ENCODE peak calls at places on chromosomes 7 and 10, in five cellular contexts. L is coronary artery, Z is OCI-LY7, I is fibroblast of mammary gland, J is spleen. Q is an unnamed sample.

GRCh38 chr7:128914566-128915151 is 4.2 kb upstream of the KCP start:
- DNase-seq in L (peak), Z (no peak), I (no peak), J (peak), Q (no peak)

GRCh38 chr10:22437620-22438588 is 92.6 kb downstream of the SPAG6 start:
- DNase-seq in L (no peak), Z (no peak), I (no peak), J (no peak), Q (no peak)

GRCh38 chr7:82325416-82325815 is 118.2 kb downstream of the CACNA2D1 start:
- DNase-seq in L (no peak), Z (no peak), I (no peak), J (no peak), Q (no peak)

GRCh38 chr10:50544857-50545429 is 78.8 kb downstream of the SGMS1 start:
- DNase-seq in L (no peak), Z (no peak), I (no peak), J (no peak), Q (no peak)

GRCh38 chr7:115721293-115721920 is 309.2 kb downstream of the TFEC start:
- DNase-seq in L (no peak), Z (no peak), I (no peak), J (no peak), Q (no peak)

GRCh38 chr10:17029581-17030271 is 99.9 kb downstream of the CUBN start:
- DNase-seq in L (peak), Z (no peak), I (peak), J (peak), Q (peak)

GRCh38 chr10:71077143-71077581 is 135.2 kb upstream of the UNC5B start:
- DNase-seq in L (peak), Z (no peak), I (no peak), J (peak), Q (peak)

GRCh38 chr10:74936577-74937445 is 110.4 kb downstream of the KAT6B start:
- DNase-seq in L (no peak), Z (no peak), I (peak), J (no peak), Q (no peak)

GRCh38 chr10:120424198-120424464 is 32.9 kb upstream of the PLPP4 start:
- DNase-seq in L (no peak), Z (no peak), I (no peak), J (no peak), Q (no peak)

GRCh38 chr7:157944051-157944450 is 607.2 kb downstream of the DNAJB6 start:
- DNase-seq in L (no peak), Z (no peak), I (no peak), J (no peak), Q (no peak)

GRCh38 chr7:73329861-73330581 is 2.1 kb downstream of the FKBP6 start:
- DNase-seq in L (no peak), Z (no peak), I (peak), J (no peak), Q (no peak)

GRCh38 chr10:95480901-95481491 is 80.2 kb downstream of the SORBS1 start:
- DNase-seq in L (peak), Z (no peak), I (peak), J (no peak), Q (no peak)

GRCh38 chr7:123876557-123877256 is 31.7 kb downstream of the HYAL4 start:
- DNase-seq in L (no peak), Z (no peak), I (no peak), J (no peak), Q (no peak)

GRCh38 chr7:68875857-68876256 is 722.4 kb upstream of the AUTS2 start:
- DNase-seq in L (no peak), Z (no peak), I (no peak), J (no peak), Q (no peak)

GRCh38 chr7:112592565-112592964 is 111.8 kb downstream of the LSMEM1 start:
- DNase-seq in L (no peak), Z (no peak), I (no peak), J (no peak), Q (no peak)

GRCh38 chr10:104122273-104123107 is 519 bp downstream of the SFR1 start:
- DNase-seq in L (no peak), Z (peak), I (no peak), J (no peak), Q (no peak)

GRCh38 chr7:116225860-116226259 is 15.5 kb downstream of the TES start:
- DNase-seq in L (no peak), Z (no peak), I (no peak), J (no peak), Q (no peak)

GRCh38 chr7:100604976-100605911 is 3.1 kb downstream of the PCOLCE start:
- DNase-seq in L (no peak), Z (no peak), I (no peak), J (peak), Q (peak)

GRCh38 chr7:51314726-51315125 is 1.9 kb downstream of the COBL start:
- DNase-seq in L (no peak), Z (no peak), I (no peak), J (no peak), Q (no peak)

GRCh38 chr7:21330462-21331178 is 97.3 kb upstream of the SP4 start:
- DNase-seq in L (no peak), Z (no peak), I (no peak), J (no peak), Q (peak)

DNA sequence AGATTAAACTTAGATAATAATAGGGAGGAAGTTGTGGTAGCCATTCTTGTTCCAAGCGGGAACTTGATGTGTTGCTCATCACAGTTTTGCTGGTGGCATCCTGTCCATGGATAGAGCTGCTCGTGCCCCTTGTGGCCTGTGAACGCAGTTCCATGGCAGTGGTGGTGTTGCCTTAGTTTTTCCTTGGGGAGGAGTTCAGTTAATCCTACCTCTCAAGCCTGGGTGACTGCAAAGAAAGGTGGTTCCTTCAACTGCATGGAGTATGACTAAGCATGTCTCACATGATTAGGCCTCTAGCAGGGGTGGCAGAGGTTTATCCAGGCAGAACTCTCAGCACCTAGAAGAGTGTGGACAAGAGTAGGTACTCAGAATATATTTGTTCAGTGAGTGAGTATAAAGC is 99.7 kb downstream of the MAPK8 start:
- DNase-seq in L (no peak), Z (no peak), I (peak), J (no peak), Q (no peak)
- H3K4me3 ChIP-seq in L (no peak), Z (no peak), I (no peak), J (no peak), Q (no peak)

DNA sequence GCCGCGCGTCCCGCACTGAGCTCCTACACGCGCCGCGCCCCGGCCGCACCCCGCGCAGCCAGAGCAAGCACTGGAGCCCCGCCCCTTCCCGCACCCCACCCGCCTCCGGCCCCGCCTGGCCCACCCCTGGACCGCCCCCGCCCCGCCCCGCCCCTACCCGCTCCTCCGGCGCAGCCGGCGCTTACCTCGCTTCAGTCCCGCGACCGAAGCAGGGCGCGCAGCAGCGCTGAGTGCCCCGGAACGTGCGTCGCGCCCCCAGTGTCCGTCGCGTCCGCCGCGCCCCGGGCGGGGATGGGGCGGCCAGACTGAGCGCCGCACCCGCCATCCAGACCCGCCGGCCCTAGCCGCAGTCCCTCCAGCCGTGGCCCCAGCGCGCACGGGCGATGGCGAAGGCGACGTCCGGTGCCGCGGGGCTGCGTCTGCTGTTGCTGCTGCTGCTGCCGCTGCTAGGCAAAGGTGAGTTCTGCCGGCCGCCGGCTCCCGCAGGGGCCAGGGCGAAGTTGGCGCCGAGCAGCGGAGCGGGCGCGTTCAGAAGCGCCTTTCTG is at the start of gene RET:
- DNase-seq in L (no peak), Z (no peak), I (no peak), J (no peak), Q (no peak)
- H3K4me3 ChIP-seq in L (peak), Z (no peak), I (no peak), J (peak), Q (no peak)

GRCh38 chr10:105597297-105597696 is 956.2 kb downstream of the SORCS3 start:
- DNase-seq in L (no peak), Z (no peak), I (no peak), J (no peak), Q (no peak)
- H3K4me3 ChIP-seq in L (no peak), Z (no peak), I (no peak), J (no peak), Q (no peak)

GRCh38 chr7:35875292-35875691 is 74.4 kb downstream of the SEPTIN7 start:
- DNase-seq in L (no peak), Z (no peak), I (peak), J (no peak), Q (no peak)
- H3K4me3 ChIP-seq in L (no peak), Z (no peak), I (no peak), J (no peak), Q (no peak)

GRCh38 chr10:73576890-73577591 is 14.1 kb downstream of the USP54 start:
- DNase-seq in L (no peak), Z (no peak), I (no peak), J (no peak), Q (no peak)

GRCh38 chr10:73581912-73582311 is 9.2 kb downstream of the USP54 start:
- DNase-seq in L (no peak), Z (no peak), I (no peak), J (no peak), Q (no peak)

GRCh38 chr10:73577788-73578187 is 13.4 kb downstream of the USP54 start:
- DNase-seq in L (peak), Z (no peak), I (peak), J (no peak), Q (no peak)

DNA sequence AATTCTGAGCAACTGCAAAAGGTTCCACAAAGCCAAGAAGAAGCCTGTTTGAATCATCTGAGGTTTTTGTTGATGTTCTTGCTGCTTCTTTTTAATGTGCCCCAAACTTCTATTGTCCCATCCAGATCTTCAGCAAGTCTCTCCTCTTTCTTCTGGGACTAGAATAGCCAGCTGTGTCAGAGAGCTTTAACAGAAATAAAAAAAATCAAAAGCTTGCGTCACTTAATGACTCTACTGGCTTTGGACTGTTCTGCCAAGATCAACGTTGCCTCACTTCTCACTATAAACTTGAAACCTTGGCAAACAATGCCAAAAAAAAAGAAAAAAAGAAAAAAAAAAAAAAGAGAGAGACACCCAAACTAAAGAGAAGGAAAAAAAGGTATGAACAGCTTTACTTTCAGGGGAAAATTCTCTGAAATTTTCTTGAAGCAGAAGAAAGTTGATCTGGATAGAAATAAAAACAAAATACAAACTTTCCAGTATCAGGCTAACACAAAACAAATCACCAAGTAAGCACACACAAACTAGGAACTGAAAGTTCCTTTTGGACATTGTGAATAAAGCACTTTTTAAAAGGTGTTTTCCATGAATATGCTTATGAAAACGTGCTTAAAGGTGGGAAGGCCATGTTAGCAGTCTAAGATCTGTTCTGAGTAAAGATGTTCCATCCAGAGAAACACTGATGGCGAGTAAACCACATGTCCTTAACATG is 14.8 kb downstream of the USP54 start:
- DNase-seq in L (no peak), Z (no peak), I (peak), J (no peak), Q (no peak)
- H3K4me3 ChIP-seq in L (peak), Z (no peak), I (no peak), J (no peak), Q (no peak)

DNA sequence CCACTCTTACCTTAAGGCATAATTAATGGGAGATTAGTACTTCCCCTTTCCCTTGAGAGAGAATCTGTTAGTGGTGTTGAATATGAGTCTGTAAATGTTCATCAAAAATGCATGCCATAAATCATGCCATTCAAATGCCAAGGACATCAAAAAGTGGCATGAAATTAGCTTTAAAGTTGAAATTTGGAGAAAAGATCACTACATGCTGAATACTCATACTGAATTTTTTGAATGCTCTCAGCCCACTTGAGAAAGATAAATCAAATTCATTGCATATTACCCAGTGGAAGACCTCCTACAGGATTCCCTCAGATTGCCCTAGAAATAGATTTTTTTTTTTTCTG is 6.7 kb downstream of the NRCAM start:
- DNase-seq in L (no peak), Z (no peak), I (no peak), J (no peak), Q (no peak)
- H3K4me3 ChIP-seq in L (no peak), Z (no peak), I (no peak), J (no peak), Q (no peak)

DNA sequence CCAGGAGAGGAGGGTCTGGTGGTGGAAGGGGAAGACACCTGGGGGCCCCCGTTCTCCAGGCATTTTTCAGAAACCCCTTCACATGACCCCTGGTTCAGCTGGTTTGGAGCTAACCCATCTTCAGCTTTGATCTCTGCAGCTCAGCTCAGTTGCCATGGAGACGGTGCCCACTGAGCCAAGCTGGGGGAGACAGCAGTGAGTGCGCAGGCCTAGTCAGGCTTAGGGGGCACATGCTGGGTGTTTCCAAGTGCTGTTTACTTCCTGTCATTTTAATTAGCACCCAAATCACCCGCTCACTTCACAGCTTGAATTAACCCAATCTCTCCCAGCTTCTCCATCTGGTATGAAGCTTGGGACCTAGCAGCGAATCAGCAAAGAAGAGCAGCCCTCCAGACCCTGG is 9.0 kb downstream of the SPOCK2 start:
- DNase-seq in L (no peak), Z (peak), I (no peak), J (peak), Q (no peak)
- H3K4me3 ChIP-seq in L (no peak), Z (no peak), I (no peak), J (peak), Q (no peak)

GRCh38 chr10:35421553-35422178 is 85.4 kb downstream of the CCNY start:
- DNase-seq in L (no peak), Z (no peak), I (peak), J (no peak), Q (no peak)
- H3K4me3 ChIP-seq in L (no peak), Z (no peak), I (no peak), J (no peak), Q (no peak)

GRCh38 chr10:11741608-11742007 is 574 bp upstream of the ECHDC3 start:
- DNase-seq in L (no peak), Z (no peak), I (no peak), J (peak), Q (no peak)
- H3K4me3 ChIP-seq in L (peak), Z (no peak), I (peak), J (peak), Q (peak)

DNA sequence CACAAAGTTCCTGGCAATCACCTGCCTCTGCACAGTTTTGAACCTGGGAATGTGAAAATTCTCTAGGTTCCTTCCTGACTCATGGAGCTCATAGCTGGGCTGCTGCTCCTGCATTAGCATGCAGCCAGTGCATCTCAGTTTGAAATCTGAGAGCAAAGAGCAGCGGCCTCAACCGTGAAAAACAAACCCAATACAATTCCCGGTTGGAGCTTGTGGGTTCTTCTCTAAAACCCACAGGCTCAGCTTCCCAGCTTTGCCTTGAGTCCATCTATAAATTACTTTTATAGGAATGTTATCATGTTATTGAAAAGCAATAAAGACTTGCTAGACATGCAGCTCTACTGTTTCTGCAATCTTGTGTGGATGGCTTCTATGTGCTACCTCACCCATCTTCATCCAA is 191.7 kb downstream of the CXCL12 start:
- DNase-seq in L (no peak), Z (no peak), I (peak), J (no peak), Q (no peak)
- H3K4me3 ChIP-seq in L (no peak), Z (no peak), I (no peak), J (no peak), Q (no peak)